ENCODE peak calls at places on chromosomes 5 and 9, in nine cellular contexts. U is mucosa of gallbladder; T is activated naive CD8-positive, alpha-beta T cell treated with anti-CD3 and anti-CD28 coated beads for 36 hours; V is substantia nigra; O is glutamatergic neuron; L is stimulated activated CD4-positive, alpha-beta T cell treated with anti-CD3 and anti-CD28 coated beads, TNF-alpha, amount 100 ng/mL, for 1 hour; K is colonic mucosa; Y is stomach; Q is HCEC 1CT. X is an unnamed sample.

GRCh38 chr5:112006721-112007120 is 249.7 kb upstream of the NREP start:
- DNase-seq in U (no peak), T (no peak), V (no peak), O (no peak), L (no peak), K (no peak), Y (no peak), Q (peak), X (no peak)

GRCh38 chr5:180603076-180603591 is 11.8 kb upstream of the SCGB3A1 start:
- DNase-seq in U (no peak), T (no peak), V (no peak), O (peak), L (no peak), K (no peak), Y (no peak), Q (no peak), X (no peak)

GRCh38 chr9:92187989-92188714 is 72.9 kb upstream of the SPTLC1 start:
- DNase-seq in U (no peak), T (no peak), V (no peak), O (no peak), L (no peak), K (no peak), Y (no peak), Q (no peak), X (no peak)

GRCh38 chr9:77011973-77012817 is 7.3 kb upstream of the FOXB2 start:
- DNase-seq in U (no peak), T (peak), V (peak), O (peak), L (peak), K (peak), Y (peak), Q (peak), X (peak)

GRCh38 chr9:35859310-35859994 is 10.7 kb downstream of the OR13J1 start:
- DNase-seq in U (peak), T (no peak), V (no peak), O (no peak), L (no peak), K (no peak), Y (peak), Q (peak), X (no peak)

GRCh38 chr9:29160763-29161353 is 1587.6 kb upstream of the C9orf72 start:
- DNase-seq in U (no peak), T (no peak), V (no peak), O (peak), L (no peak), K (no peak), Y (no peak), Q (no peak), X (no peak)

GRCh38 chr9:108834959-108835696 is 20.7 kb downstream of the ACTL7B start:
- DNase-seq in U (no peak), T (no peak), V (no peak), O (no peak), L (no peak), K (no peak), Y (no peak), Q (no peak), X (no peak)

GRCh38 chr5:61675015-61675692 is 343.1 kb downstream of the ZSWIM6 start:
- DNase-seq in U (no peak), T (no peak), V (no peak), O (no peak), L (no peak), K (peak), Y (no peak), Q (no peak), X (peak)

GRCh38 chr5:149414405-149415244 is 35.5 kb upstream of the IL17B start:
- DNase-seq in U (no peak), T (no peak), V (no peak), O (peak), L (no peak), K (no peak), Y (no peak), Q (no peak), X (no peak)

GRCh38 chr9:128084746-128085145 is 16.7 kb downstream of the SLC25A25 start:
- DNase-seq in U (no peak), T (no peak), V (no peak), O (no peak), L (no peak), K (no peak), Y (no peak), Q (no peak), X (no peak)

GRCh38 chr5:83827111-83827541 is 106.5 kb upstream of the HAPLN1 start:
- DNase-seq in U (no peak), T (no peak), V (no peak), O (no peak), L (no peak), K (no peak), Y (no peak), Q (peak), X (no peak)

GRCh38 chr9:18534611-18535010 is 60.7 kb downstream of the ADAMTSL1 start:
- DNase-seq in U (no peak), T (no peak), V (no peak), O (no peak), L (no peak), K (no peak), Y (no peak), Q (no peak), X (no peak)

GRCh38 chr5:81363093-81363886 is 30.6 kb downstream of the ACOT12 start:
- DNase-seq in U (peak), T (no peak), V (no peak), O (no peak), L (no peak), K (no peak), Y (no peak), Q (no peak), X (no peak)

GRCh38 chr9:92722386-92723298 is 42.0 kb downstream of the BICD2 start:
- DNase-seq in U (no peak), T (no peak), V (no peak), O (no peak), L (no peak), K (no peak), Y (no peak), Q (no peak), X (no peak)

GRCh38 chr5:1544294-1545010 is 20.7 kb upstream of the LPCAT1 start:
- DNase-seq in U (peak), T (no peak), V (no peak), O (no peak), L (no peak), K (peak), Y (no peak), Q (no peak), X (peak)

GRCh38 chr5:33537240-33537639 is 96.5 kb downstream of the TARS1 start:
- DNase-seq in U (no peak), T (no peak), V (no peak), O (no peak), L (no peak), K (no peak), Y (no peak), Q (no peak), X (no peak)

GRCh38 chr5:146595088-146595487 is 79.1 kb upstream of the GPR151 start:
- DNase-seq in U (no peak), T (no peak), V (no peak), O (no peak), L (no peak), K (no peak), Y (no peak), Q (no peak), X (no peak)

GRCh38 chr9:115216873-115217272 is 98.9 kb upstream of the TNC start:
- DNase-seq in U (no peak), T (no peak), V (no peak), O (no peak), L (no peak), K (no peak), Y (no peak), Q (no peak), X (no peak)

GRCh38 chr5:141630570-141631140 is 6.0 kb downstream of the HDAC3 start:
- DNase-seq in U (no peak), T (no peak), V (no peak), O (no peak), L (no peak), K (no peak), Y (no peak), Q (no peak), X (no peak)

GRCh38 chr5:168159425-168159824 is 132.0 kb upstream of the WWC1 start:
- DNase-seq in U (peak), T (no peak), V (no peak), O (no peak), L (no peak), K (peak), Y (peak), Q (no peak), X (no peak)

GRCh38 chr5:34486160-34486765 is 169.9 kb upstream of the RAI14 start:
- DNase-seq in U (peak), T (peak), V (peak), O (peak), L (peak), K (peak), Y (peak), Q (peak), X (peak)

GRCh38 chr5:76601470-76601869 is 21.7 kb downstream of the F2RL2 start:
- DNase-seq in U (peak), T (no peak), V (no peak), O (no peak), L (no peak), K (peak), Y (no peak), Q (peak), X (peak)

GRCh38 chr5:87245451-87245850 is 22.2 kb upstream of the RASA1 start:
- DNase-seq in U (no peak), T (no peak), V (no peak), O (no peak), L (no peak), K (no peak), Y (no peak), Q (no peak), X (no peak)

GRCh38 chr9:130036099-130036498 is 6.9 kb downstream of the FNBP1 start:
- DNase-seq in U (no peak), T (no peak), V (no peak), O (no peak), L (no peak), K (no peak), Y (no peak), Q (peak), X (no peak)

GRCh38 chr5:132073231-132074013 is at the start of gene CSF2:
- DNase-seq in U (no peak), T (no peak), V (no peak), O (no peak), L (no peak), K (no peak), Y (no peak), Q (peak), X (no peak)

GRCh38 chr9:114275246-114275994 is 47.5 kb upstream of the ORM1 start:
- DNase-seq in U (no peak), T (no peak), V (no peak), O (peak), L (no peak), K (no peak), Y (no peak), Q (no peak), X (no peak)

GRCh38 chr5:143322931-143323330 is 80.6 kb downstream of the NR3C1 start:
- DNase-seq in U (no peak), T (no peak), V (no peak), O (no peak), L (no peak), K (no peak), Y (no peak), Q (no peak), X (no peak)

GRCh38 chr9:70031141-70031545 is 12.5 kb upstream of the MAMDC2 start:
- DNase-seq in U (no peak), T (no peak), V (no peak), O (no peak), L (no peak), K (no peak), Y (no peak), Q (peak), X (no peak)

GRCh38 chr5:32827981-32828380 is 116.9 kb downstream of the NPR3 start:
- DNase-seq in U (no peak), T (no peak), V (no peak), O (no peak), L (no peak), K (no peak), Y (no peak), Q (no peak), X (no peak)